ENCODE peak calls at places on chromosomes 3 and 15, in nine cellular contexts. F, E, B, N, P, X, C, Z and T are unnamed samples.

GRCh38 chr3:56753206-56753605 is 48.5 kb downstream of the ARHGEF3 start:
- DNase-seq in P (no peak), Z (peak), F (peak), B (peak), C (no peak), N (no peak), E (no peak), X (peak), T (no peak)

GRCh38 chr15:74422723-74423442 is 10.9 kb downstream of the SEMA7A start:
- DNase-seq in F (peak), E (no peak), X (peak), P (peak), N (no peak), Z (no peak), C (no peak), B (peak), T (no peak)

GRCh38 chr3:156388469-156389150 is 166.3 kb downstream of the SSR3 start:
- DNase-seq in N (no peak), C (no peak), X (peak), B (no peak), E (no peak), P (no peak), F (peak), Z (peak), T (no peak)

GRCh38 chr3:41158947-41159346 is 40.4 kb upstream of the CTNNB1 start:
- DNase-seq in B (peak), C (peak), N (no peak), P (no peak), F (no peak), X (peak), Z (no peak), E (no peak), T (no peak)

GRCh38 chr3:41329881-41330280 is 130.6 kb downstream of the CTNNB1 start:
- DNase-seq in F (no peak), Z (no peak), C (no peak), N (no peak), E (no peak), X (no peak), B (no peak), P (no peak), T (no peak)

GRCh38 chr15:31461911-31462480 is 135.4 kb downstream of the KLF13 start:
- DNase-seq in Z (no peak), E (no peak), N (no peak), X (no peak), P (no peak), B (no peak), C (no peak), F (no peak), T (no peak)

GRCh38 chr15:70266412-70267089 is 168.8 kb upstream of the TLE3 start:
- DNase-seq in X (peak), C (peak), F (peak), E (peak), B (no peak), P (peak), N (peak), Z (no peak), T (no peak)

GRCh38 chr3:110381992-110382391 is 689.6 kb upstream of the NECTIN3 start:
- DNase-seq in F (no peak), P (no peak), E (no peak), X (no peak), N (no peak), Z (no peak), B (no peak), C (no peak), T (no peak)

GRCh38 chr15:95669146-95669922 is 661.2 kb upstream of the NR2F2 start:
- DNase-seq in B (no peak), F (peak), N (no peak), X (peak), P (no peak), E (no peak), Z (peak), C (no peak), T (no peak)

GRCh38 chr15:77493324-77493907 is 72.7 kb downstream of the HMG20A start:
- DNase-seq in E (no peak), Z (no peak), X (peak), P (no peak), B (no peak), F (no peak), C (no peak), N (no peak), T (no peak)

GRCh38 chr3:178960191-178960590 is 111.4 kb downstream of the ZMAT3 start:
- DNase-seq in B (no peak), N (no peak), C (no peak), F (no peak), Z (no peak), X (no peak), E (no peak), P (no peak), T (no peak)

GRCh38 chr15:70430029-70430428 is 332.3 kb upstream of the TLE3 start:
- DNase-seq in F (peak), B (peak), P (no peak), N (no peak), C (no peak), Z (no peak), X (peak), E (no peak), T (no peak)

GRCh38 chr3:33372218-33373081 is 67.8 kb downstream of the UBP1 start:
- DNase-seq in E (no peak), F (peak), X (peak), Z (no peak), N (no peak), C (peak), B (peak), P (no peak), T (no peak)

GRCh38 chr3:151580592-151580991 is 119.7 kb upstream of the IGSF10 start:
- DNase-seq in F (peak), Z (no peak), B (peak), X (peak), N (no peak), E (no peak), P (no peak), C (no peak), T (no peak)

GRCh38 chr3:186849392-186849975 is 7.0 kb downstream of the ADIPOQ start:
- DNase-seq in P (no peak), C (no peak), Z (no peak), X (peak), F (peak), N (no peak), E (no peak), B (peak), T (no peak)

GRCh38 chr3:45560270-45561020 is 34.1 kb upstream of the LIMD1 start:
- DNase-seq in B (no peak), Z (no peak), F (peak), P (no peak), E (peak), N (peak), X (peak), C (peak), T (no peak)

GRCh38 chr3:169658311-169658931 is 5.1 kb downstream of the MECOM start:
- DNase-seq in E (peak), X (peak), Z (no peak), P (no peak), N (no peak), B (peak), F (peak), C (no peak), T (no peak)

GRCh38 chr3:102170545-102170944 is 264.3 kb upstream of the ZPLD1 start:
- DNase-seq in N (no peak), E (no peak), F (no peak), C (no peak), Z (no peak), X (no peak), B (no peak), P (no peak), T (no peak)

GRCh38 chr15:39874890-39875549 is 45.0 kb downstream of the GPR176 start:
- DNase-seq in E (no peak), P (no peak), Z (peak), F (peak), C (peak), B (peak), N (no peak), X (peak), T (no peak)

GRCh38 chr15:67820992-67821783 is 4.1 kb upstream of the SKOR1 start:
- DNase-seq in N (no peak), B (peak), X (peak), F (peak), C (peak), P (no peak), Z (no peak), E (peak), T (no peak)

GRCh38 chr3:123423806-123424205 is 25.1 kb downstream of the ADCY5 start:
- DNase-seq in C (no peak), B (no peak), Z (no peak), E (no peak), F (no peak), P (no peak), X (no peak), N (no peak), T (no peak)

GRCh38 chr3:122992628-122993570 is 34.7 kb downstream of the SEMA5B start:
- DNase-seq in B (no peak), E (no peak), X (no peak), F (peak), P (no peak), N (peak), C (no peak), Z (no peak), T (no peak)

GRCh38 chr3:23748398-23749110 is 57.2 kb upstream of the UBE2E1 start:
- DNase-seq in X (peak), P (no peak), Z (no peak), N (no peak), F (peak), E (no peak), C (no peak), B (peak), T (no peak)

GRCh38 chr15:49696441-49696840 is 75.6 kb downstream of the DTWD1 start:
- DNase-seq in B (peak), X (peak), C (no peak), P (no peak), E (no peak), F (peak), Z (no peak), N (no peak), T (no peak)

GRCh38 chr3:109532257-109533216 is 195.2 kb upstream of the DPPA4 start:
- DNase-seq in F (peak), B (peak), C (peak), P (no peak), Z (no peak), E (no peak), N (no peak), X (peak), T (peak)

GRCh38 chr3:54353547-54354339 is 231.4 kb downstream of the CACNA2D3 start:
- DNase-seq in E (no peak), X (no peak), F (no peak), P (no peak), N (no peak), C (no peak), B (no peak), Z (no peak), T (no peak)

GRCh38 chr15:74127954-74128784 is 2.2 kb upstream of the ISLR2 start:
- DNase-seq in C (no peak), B (no peak), E (peak), X (peak), P (no peak), F (no peak), N (no peak), Z (peak), T (no peak)

DNA sequence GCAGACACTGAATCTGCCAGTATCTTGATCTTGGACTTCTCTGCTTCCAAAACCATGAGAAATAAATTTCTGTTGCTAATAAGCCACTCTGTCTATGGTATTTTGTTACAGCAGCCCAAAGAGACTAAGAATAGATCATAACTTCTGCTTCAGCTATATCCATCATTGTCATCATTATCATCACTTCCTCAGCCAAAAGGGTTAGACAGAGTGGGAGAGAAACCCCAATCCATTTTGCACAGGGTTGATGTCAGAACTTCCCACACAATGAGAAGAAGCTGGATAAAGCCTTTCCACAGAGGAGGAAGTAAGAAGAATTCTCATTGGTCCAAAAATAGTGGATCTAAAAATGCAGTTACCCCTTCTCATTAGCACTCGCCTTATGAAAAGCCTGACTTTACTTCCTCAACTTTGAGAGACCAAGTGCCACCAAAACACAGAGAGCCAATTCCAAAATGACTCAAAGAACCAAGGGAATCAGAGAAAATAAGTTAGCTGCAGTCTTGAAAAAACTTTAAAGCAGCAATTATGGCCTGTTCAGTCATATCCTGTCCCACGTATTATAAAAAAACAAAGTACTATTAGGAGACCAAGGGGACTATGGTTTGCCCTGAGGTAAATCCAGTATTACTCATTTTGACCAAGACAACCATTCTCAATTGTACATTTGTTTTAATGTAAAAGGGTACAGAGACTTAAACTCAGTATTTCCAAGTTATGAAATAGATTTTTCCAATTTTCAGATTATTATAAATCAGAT is 80.3 kb downstream of the WNT5A start:
- DNase-seq in Z (no peak), P (no peak), X (no peak), C (no peak), B (no peak), F (peak), N (no peak), E (no peak), T (no peak)
- H3K4me3 ChIP-seq in Z (no peak), P (no peak), X (no peak), C (no peak), B (no peak), F (no peak), N (no peak), E (no peak), T (no peak)

GRCh38 chr3:13260259-13261103 is 159.6 kb downstream of the NUP210 start:
- DNase-seq in F (no peak), X (no peak), E (no peak), Z (no peak), B (no peak), P (no peak), C (no peak), N (no peak), T (no peak)
- TF ChIP-seq CTCF in F (no peak), X (no peak), E (no peak), Z (peak), B (no peak), P (no peak), C (no peak), N (no peak), T (peak)

GRCh38 chr3:72904156-72904555 is 16.3 kb downstream of the GXYLT2 start:
- DNase-seq in Z (no peak), E (no peak), X (no peak), C (no peak), F (no peak), B (no peak), P (no peak), N (no peak), T (no peak)

GRCh38 chr3:72906154-72906553 is 18.3 kb downstream of the GXYLT2 start:
- DNase-seq in P (no peak), E (no peak), N (no peak), X (no peak), C (no peak), B (no peak), Z (no peak), F (no peak), T (no peak)

GRCh38 chr3:72909591-72909990 is 21.7 kb downstream of the GXYLT2 start:
- DNase-seq in X (no peak), E (no peak), Z (no peak), F (no peak), P (no peak), N (no peak), C (no peak), B (no peak), T (no peak)

GRCh38 chr3:72907851-72908620 is 20.2 kb downstream of the GXYLT2 start:
- DNase-seq in X (peak), P (no peak), Z (no peak), C (no peak), F (peak), N (peak), B (peak), E (peak), T (peak)

DNA sequence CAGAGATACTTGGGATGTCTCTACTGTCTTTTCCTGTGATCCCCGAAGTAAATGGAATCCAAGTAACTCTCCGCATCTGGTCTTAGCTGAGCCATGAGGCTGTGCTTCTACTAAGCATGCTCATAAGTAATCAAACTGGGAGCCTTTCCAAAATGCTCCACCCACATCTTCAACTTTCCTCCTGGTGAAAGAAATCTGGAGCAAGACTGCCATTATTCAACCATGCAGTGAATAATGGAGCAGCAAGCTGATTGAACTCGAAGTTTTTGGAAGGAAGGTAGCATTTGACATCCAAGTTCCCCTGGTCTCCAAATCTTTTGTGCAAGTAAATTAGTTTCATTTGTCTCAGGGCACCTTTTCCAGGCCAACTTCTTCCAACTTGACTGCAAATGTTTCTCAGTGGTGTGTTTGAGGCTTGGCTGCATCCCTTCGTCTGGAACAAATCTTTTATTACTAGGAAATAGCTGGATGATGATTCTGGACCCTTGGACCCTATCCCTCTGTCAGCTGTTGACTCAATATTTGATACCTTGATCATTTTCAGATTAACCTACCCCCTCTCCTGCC is 19.4 kb downstream of the GXYLT2 start:
- DNase-seq in C (no peak), F (peak), E (no peak), P (no peak), B (peak), Z (no peak), N (peak), X (peak), T (no peak)
- H3K4me3 ChIP-seq in C (no peak), F (no peak), E (no peak), P (no peak), B (no peak), Z (no peak), N (no peak), X (no peak), T (no peak)

GRCh38 chr3:14203521-14204079 is 25.0 kb downstream of the LSM3 start:
- DNase-seq in F (peak), N (peak), B (peak), C (peak), E (no peak), P (peak), X (peak), Z (no peak), T (peak)

GRCh38 chr3:14204605-14205284 is 26.1 kb downstream of the LSM3 start:
- DNase-seq in Z (no peak), C (peak), F (peak), N (peak), P (no peak), B (no peak), E (no peak), X (peak), T (no peak)

GRCh38 chr3:14208168-14208567 is 29.6 kb downstream of the LSM3 start:
- DNase-seq in F (no peak), E (no peak), X (no peak), P (no peak), B (no peak), Z (no peak), N (no peak), C (no peak), T (no peak)

GRCh38 chr3:14208977-14209394 is 30.4 kb downstream of the LSM3 start:
- DNase-seq in E (no peak), F (peak), B (no peak), X (peak), P (no peak), C (no peak), Z (no peak), N (no peak), T (no peak)

DNA sequence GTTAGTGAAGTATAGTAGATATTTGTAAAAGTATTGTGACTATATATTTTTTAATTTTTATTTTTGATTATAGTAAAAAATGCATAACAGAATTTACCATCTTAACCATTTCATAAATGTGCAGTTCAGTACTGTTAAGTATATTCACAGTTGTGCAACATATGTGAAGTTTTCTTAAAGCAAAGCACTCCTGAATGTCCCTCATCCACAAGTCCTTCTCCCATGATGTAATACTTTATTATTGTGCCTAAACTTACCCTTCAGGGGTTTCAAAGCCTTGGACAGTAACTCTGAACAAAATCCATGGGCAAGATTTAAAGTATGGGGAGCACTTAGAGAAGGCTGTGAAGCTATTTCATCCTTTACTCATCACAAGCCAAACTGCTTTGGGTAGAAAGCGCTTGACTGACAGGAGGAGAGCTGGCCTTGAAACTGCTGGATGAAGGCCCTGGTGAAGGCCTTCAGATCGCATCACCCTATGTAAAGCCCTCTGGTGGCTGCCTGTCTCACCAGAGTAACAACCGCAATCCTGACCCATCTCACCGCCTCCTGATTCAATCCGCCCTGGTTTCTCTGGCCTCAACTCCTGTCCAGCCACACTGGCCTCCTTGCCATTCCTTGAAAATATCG is 28.0 kb downstream of the LSM3 start:
- DNase-seq in Z (no peak), C (no peak), P (no peak), F (no peak), X (no peak), B (no peak), N (no peak), E (no peak), T (no peak)
- TF ChIP-seq CTCF in Z (no peak), C (no peak), P (no peak), F (no peak), X (no peak), B (no peak), N (no peak), E (no peak), T (no peak)

GRCh38 chr3:152737021-152737908 is 97.7 kb upstream of the P2RY1 start:
- DNase-seq in Z (peak), X (peak), C (no peak), E (no peak), P (no peak), F (peak), B (peak), N (no peak), T (no peak)

GRCh38 chr3:152742368-152743347 is 92.3 kb upstream of the P2RY1 start:
- DNase-seq in C (no peak), F (no peak), Z (no peak), X (no peak), P (no peak), B (no peak), N (no peak), E (no peak), T (peak)

GRCh38 chr3:152738656-152739055 is 96.3 kb upstream of the P2RY1 start:
- DNase-seq in B (no peak), P (no peak), C (no peak), X (peak), E (no peak), N (no peak), F (peak), Z (peak), T (no peak)
- H3K4me3 ChIP-seq in B (no peak), P (no peak), C (no peak), X (no peak), E (no peak), N (no peak), F (no peak), Z (no peak), T (no peak)

GRCh38 chr3:51610708-51611107 is 60.3 kb upstream of the TEX264 start:
- DNase-seq in F (peak), C (no peak), B (no peak), N (no peak), E (no peak), P (no peak), X (no peak), Z (no peak), T (no peak)

GRCh38 chr3:51604212-51604611 is 65.7 kb downstream of the RAD54L2 start:
- DNase-seq in P (no peak), B (no peak), E (no peak), C (no peak), N (no peak), Z (no peak), F (no peak), X (no peak), T (no peak)

DNA sequence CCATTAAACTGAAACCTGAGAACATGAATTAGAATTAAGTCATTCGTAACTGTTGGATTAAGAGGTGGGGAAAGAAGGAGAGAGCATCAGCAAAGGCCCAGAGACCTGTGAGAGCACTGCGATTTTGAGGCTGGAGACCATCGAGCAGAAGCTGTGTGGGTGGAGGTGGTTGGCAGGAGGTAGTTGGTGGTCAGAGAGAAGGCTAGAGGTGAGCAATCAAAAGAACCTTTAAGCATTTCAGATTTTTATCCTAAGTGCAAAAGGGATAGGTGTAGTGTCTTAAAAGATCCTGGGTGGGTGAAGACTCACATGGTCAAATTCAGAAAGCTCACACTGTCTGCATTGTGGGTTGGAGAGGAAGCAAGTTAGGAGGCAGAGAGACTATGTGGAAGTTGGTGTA is 65.1 kb upstream of the TEX264 start:
- DNase-seq in P (no peak), E (no peak), Z (no peak), N (no peak), F (no peak), B (no peak), C (no peak), X (no peak), T (no peak)
- TF ChIP-seq CTCF in P (no peak), E (no peak), Z (no peak), N (no peak), F (no peak), B (no peak), C (no peak), X (no peak), T (no peak)